ENCODE peak calls at places on chromosomes 7 and 10, in six cellular contexts. R is mammary epithelial cell, C is astrocyte of the spinal cord, O is GM12865, Q is coronary artery, N is kidney epithelial cell. S is an unnamed sample.

GRCh38 chr10:6211341-6212265 is 8.9 kb downstream of the PFKFB3 start:
- DNase-seq in N (no peak), Q (no peak), R (no peak), C (no peak), O (no peak), S (peak; percentile 53)

GRCh38 chr10:73823391-73823790 is 12.0 kb upstream of the NDST2 start:
- DNase-seq in C (no peak), Q (no peak), O (no peak), N (no peak), R (no peak), S (no peak)

GRCh38 chr7:84908196-84908793 is 278.6 kb downstream of the SEMA3D start:
- DNase-seq in C (no peak), Q (no peak), O (no peak), N (no peak), R (no peak), S (no peak)

GRCh38 chr10:323651-324293 is 188.5 kb downstream of the ZMYND11 start:
- DNase-seq in C (peak; percentile 95), O (peak; percentile 73), R (peak; percentile 87), Q (peak; percentile 92), N (peak; percentile 85), S (peak; percentile 97)

GRCh38 chr10:29409241-29410051 is 120.6 kb downstream of the LYZL1 start:
- DNase-seq in O (peak; percentile 65), N (no peak), Q (peak; percentile 85), R (peak; percentile 75), C (peak; percentile 68), S (peak; percentile 63)

GRCh38 chr10:76026931-76027330 is 595.5 kb downstream of the LRMDA start:
- DNase-seq in Q (no peak), N (no peak), O (no peak), C (no peak), R (no peak), S (peak; percentile 27)

GRCh38 chr10:98423691-98424120 is 8.7 kb upstream of the PYROXD2 start:
- DNase-seq in N (no peak), C (no peak), O (no peak), Q (peak; percentile 70), R (no peak), S (no peak)

GRCh38 chr10:43594944-43595589 is 11.2 kb upstream of the ZNF485 start:
- DNase-seq in C (peak; percentile 24), O (peak; percentile 92), N (no peak), Q (no peak), R (no peak), S (peak; percentile 38)

GRCh38 chr10:5551531-5552375 is 27.0 kb downstream of the CALML3 start:
- DNase-seq in C (peak; percentile 79), R (peak; percentile 100), O (peak; percentile 56), N (no peak), Q (no peak), S (no peak)

GRCh38 chr7:149775176-149775556 is 1.8 kb upstream of the ZNF467 start:
- DNase-seq in O (no peak), C (no peak), Q (no peak), R (no peak), N (no peak), S (no peak)

GRCh38 chr7:149772821-149773425 is 465 bp downstream of the ZNF467 start:
- DNase-seq in N (no peak), R (no peak), O (no peak), Q (no peak), C (no peak), S (no peak)

GRCh38 chr7:149773446-149774236 is at the start of gene ZNF467:
- DNase-seq in O (no peak), N (no peak), R (no peak), C (no peak), Q (no peak), S (no peak)

GRCh38 chr7:149776305-149776704 is 2.9 kb upstream of the ZNF467 start:
- DNase-seq in R (no peak), C (no peak), O (no peak), N (no peak), Q (no peak), S (no peak)

GRCh38 chr7:149774237-149775175 is 1.1 kb upstream of the ZNF467 start:
- DNase-seq in O (no peak), C (no peak), N (no peak), Q (no peak), R (no peak), S (no peak)
- H3K4me3 ChIP-seq in O (no peak overlapping the region), C (no peak overlapping the region), N (no peak overlapping the region), Q (peak overlapping the region; percentile 76), R (no peak overlapping the region), S (no peak overlapping the region)

GRCh38 chr7:155635817-155636216 is 8.6 kb upstream of the RBM33 start:
- DNase-seq in R (no peak), N (no peak), Q (no peak), O (no peak), C (no peak), S (no peak)

GRCh38 chr7:155625557-155625956 is 18.9 kb upstream of the RBM33 start:
- DNase-seq in Q (no peak), C (no peak), N (no peak), R (no peak), O (no peak), S (no peak)

GRCh38 chr7:155637155-155637554 is 7.3 kb upstream of the RBM33 start:
- DNase-seq in C (no peak), N (no peak), R (no peak), Q (no peak), O (no peak), S (no peak)

GRCh38 chr7:155629171-155629570 is 15.3 kb upstream of the RBM33 start:
- DNase-seq in Q (no peak), O (no peak), C (no peak), N (no peak), R (no peak), S (no peak)

DNA sequence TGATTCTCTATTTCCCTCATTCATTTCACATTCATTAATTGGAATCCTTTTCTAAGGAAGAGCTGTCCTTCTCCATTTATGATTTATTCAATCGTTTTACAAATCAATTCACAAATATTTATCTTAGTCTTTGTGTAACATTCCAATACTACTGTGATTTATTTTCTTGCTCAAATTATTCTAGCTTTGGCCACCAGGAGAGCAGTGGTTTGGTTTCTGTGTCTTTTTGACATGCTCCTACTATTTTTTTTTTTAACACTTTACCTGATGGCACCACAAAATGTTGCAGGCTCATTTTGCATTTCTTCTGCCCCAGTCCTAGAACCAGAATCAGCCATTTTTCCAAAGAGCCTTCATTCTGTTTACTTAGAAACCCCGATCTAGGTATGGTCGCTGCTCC is 13.3 kb upstream of the RBM33 start:
- DNase-seq in R (no peak), O (no peak), Q (no peak), C (no peak), N (no peak), S (no peak)
- TF ChIP-seq CTCF in R (no peak), O (no peak), Q (no peak), C (no peak), N (no peak), S (no peak)

GRCh38 chr7:50315193-50315592 is 10.7 kb downstream of the IKZF1 start:
- DNase-seq in O (no peak), N (no peak), C (no peak), Q (no peak), R (no peak), S (no peak)
- H3K4me3 ChIP-seq in O (peak overlapping the region; percentile 4), N (no peak overlapping the region), C (no peak overlapping the region), Q (no peak overlapping the region), R (no peak overlapping the region), S (no peak overlapping the region)

DNA sequence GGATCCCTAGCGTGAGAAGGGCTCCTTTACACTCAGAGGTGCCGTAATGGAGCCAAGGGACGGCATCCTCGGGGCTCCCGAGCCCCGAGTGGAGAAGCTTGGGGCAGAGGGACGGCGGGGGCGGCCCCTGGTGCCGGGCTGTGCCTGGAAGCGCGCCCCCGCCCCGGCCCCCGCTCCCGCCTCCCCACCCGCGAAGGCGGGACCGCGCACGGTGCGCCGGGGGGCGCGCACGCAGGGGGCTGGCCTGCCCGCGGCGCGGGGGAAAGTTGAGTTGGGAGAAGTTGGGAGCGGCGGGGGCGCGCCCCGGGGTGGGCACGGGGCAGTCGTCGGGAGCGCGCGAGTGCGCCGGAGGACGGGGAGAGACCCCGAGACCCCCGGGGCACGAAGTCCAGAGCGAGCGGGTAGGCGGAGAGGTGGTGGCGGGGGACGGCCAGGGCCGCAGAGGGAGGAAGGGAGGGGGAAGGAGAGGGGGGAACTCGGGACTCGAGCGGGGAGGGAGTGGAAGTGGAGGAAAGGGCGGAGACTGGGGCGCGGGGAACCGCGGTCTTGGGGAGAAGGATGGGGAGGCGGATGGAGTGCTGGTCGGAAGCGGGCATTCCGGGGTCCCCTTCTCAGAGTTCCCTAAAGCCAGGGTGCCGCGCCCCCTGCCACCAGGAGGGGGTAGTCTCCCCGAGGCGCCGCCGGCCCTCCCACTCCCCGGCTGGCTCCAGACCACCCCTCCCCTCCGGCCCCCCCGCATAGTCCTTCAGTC is at the start of gene SLC4A2:
- DNase-seq in O (peak; percentile 79), N (no peak), C (peak; percentile 69), Q (peak; percentile 87), R (peak; percentile 71), S (peak; percentile 59)
- TF ChIP-seq CTCF in O (peak; percentile 70), N (peak; percentile 59), C (peak; percentile 62), Q (peak; percentile 19), R (peak; percentile 56), S (peak; percentile 25)

GRCh38 chr7:150514748-150515222 is at the start of gene GIMAP7:
- DNase-seq in Q (no peak), N (no peak), O (peak; percentile 71), C (no peak), R (no peak), S (no peak)
- H3K4me3 ChIP-seq in Q (peak within 1 kb of the TSS; percentile 65), N (no peak within 1 kb of the TSS), O (peak within 1 kb of the TSS; percentile 75), C (no peak within 1 kb of the TSS), R (no peak within 1 kb of the TSS), S (no peak within 1 kb of the TSS)

GRCh38 chr10:128087884-128088695 is 38.1 kb downstream of the MKI67 start:
- DNase-seq in R (peak; percentile 25), Q (peak; percentile 64), O (no peak), C (no peak), N (no peak), S (no peak)
- TF ChIP-seq CTCF in R (peak; percentile 44), Q (no peak), O (peak; percentile 7), C (peak; percentile 15), N (peak; percentile 22), S (no peak)

DNA sequence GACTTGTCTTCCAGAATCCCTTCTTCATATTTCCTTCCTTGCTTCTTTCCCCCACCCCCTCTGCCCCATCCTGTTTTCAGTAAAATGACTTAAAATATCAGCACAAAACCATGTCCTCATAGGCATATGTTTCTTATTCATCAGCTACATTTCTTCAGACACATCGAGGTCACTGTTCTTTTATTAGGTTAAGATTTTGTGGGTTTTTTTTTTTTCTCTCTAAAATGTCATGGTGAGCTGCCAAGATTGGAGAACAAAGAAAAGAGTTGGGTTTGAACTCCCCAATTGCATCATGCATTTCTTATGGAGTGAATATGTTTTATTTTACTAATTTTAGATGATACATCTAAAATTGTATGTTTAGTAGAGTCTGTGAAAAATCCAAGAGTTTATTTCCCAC is 35.8 kb downstream of the LAMB4 start:
- DNase-seq in R (no peak), O (no peak), N (no peak), Q (no peak), C (peak; percentile 87), S (peak; percentile 95)
- H3K4me3 ChIP-seq in R (no peak overlapping the region), O (no peak overlapping the region), N (no peak overlapping the region), Q (no peak overlapping the region), C (no peak overlapping the region), S (no peak overlapping the region)

S was measured in fibroblast of mammary gland.